ENCODE peak calls at places on chromosomes 2 and 18, in five cellular contexts. S, G, D, K and Z are unnamed samples.

GRCh38 chr2:28135324-28135723 is 244.8 kb downstream of the BABAM2 start:
- DNase-seq in D (no peak), G (no peak), K (no peak), S (no peak), Z (no peak)

GRCh38 chr2:128370468-128371247 is 52.0 kb upstream of the HS6ST1 start:
- DNase-seq in K (no peak), S (no peak), D (peak; percentile 28), G (peak; percentile 76), Z (no peak)

GRCh38 chr18:46469186-46469915 is 187.7 kb downstream of the LOXHD1 start:
- DNase-seq in K (peak; percentile 6), S (no peak), D (peak; percentile 59), G (no peak), Z (peak; percentile 88)

GRCh38 chr2:141438536-141438935 is 692.3 kb downstream of the LRP1B start:
- DNase-seq in G (no peak), D (no peak), S (no peak), K (no peak), Z (no peak)

GRCh38 chr2:105909215-105909614 is 164.5 kb downstream of the NCK2 start:
- DNase-seq in D (no peak), S (no peak), G (no peak), K (no peak), Z (no peak)

GRCh38 chr2:101515512-101515911 is 40.6 kb upstream of the RFX8 start:
- DNase-seq in G (no peak), K (no peak), D (no peak), S (no peak), Z (peak; percentile 24)

GRCh38 chr2:176527141-176527901 is 258.1 kb downstream of the MTX2 start:
- DNase-seq in D (no peak), K (no peak), S (no peak), G (no peak), Z (no peak)

GRCh38 chr2:42844901-42845685 is 52.7 kb upstream of the HAAO start:
- DNase-seq in K (peak; percentile 79), G (peak; percentile 37), S (no peak), D (peak; percentile 38), Z (no peak)

GRCh38 chr2:64859208-64860161 is 129.7 kb upstream of the SLC1A4 start:
- DNase-seq in S (no peak), G (peak; percentile 91), K (peak; percentile 81), D (peak; percentile 87), Z (peak; percentile 96)
- TF ChIP-seq CTCF in S (no peak), G (no peak), K (peak; percentile 44), D (peak; percentile 42), Z (peak; percentile 15)

DNA sequence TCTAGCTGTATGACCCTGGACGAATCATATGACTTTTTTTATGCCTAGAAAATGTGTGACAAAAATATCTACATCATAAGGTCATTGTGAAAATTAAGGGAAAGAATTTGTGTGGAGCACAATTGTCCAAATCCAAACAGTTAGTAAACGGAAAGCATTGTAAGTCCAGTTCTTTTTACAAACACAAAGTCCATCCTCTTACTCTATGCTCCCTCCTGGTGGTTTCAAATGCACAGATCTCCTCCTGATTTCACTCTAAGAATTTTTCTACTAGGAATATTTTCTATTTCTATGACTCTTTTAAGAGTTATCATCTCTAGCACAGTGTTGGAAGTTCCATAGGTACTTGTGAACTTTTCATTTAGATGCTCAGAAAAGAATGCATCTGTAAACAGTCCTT is 125.2 kb upstream of the ARL5A start:
- DNase-seq in K (no peak), D (no peak), G (no peak), S (no peak), Z (no peak)
- TF ChIP-seq CTCF in K (peak; percentile 31), D (no peak), G (no peak), S (no peak), Z (no peak)

GRCh38 chr2:56102866-56103265 is 80.9 kb upstream of the CCDC85A start:
- DNase-seq in S (no peak), G (no peak), K (peak; percentile 68), D (no peak), Z (no peak)

GRCh38 chr2:56104951-56105350 is 78.8 kb upstream of the CCDC85A start:
- DNase-seq in D (no peak), S (no peak), K (no peak), G (no peak), Z (no peak)

GRCh38 chr2:56107486-56107885 is 76.3 kb upstream of the CCDC85A start:
- DNase-seq in S (no peak), D (no peak), G (no peak), K (no peak), Z (no peak)

GRCh38 chr2:56113571-56113970 is 70.2 kb upstream of the CCDC85A start:
- DNase-seq in S (no peak), D (no peak), K (no peak), G (no peak), Z (no peak)

DNA sequence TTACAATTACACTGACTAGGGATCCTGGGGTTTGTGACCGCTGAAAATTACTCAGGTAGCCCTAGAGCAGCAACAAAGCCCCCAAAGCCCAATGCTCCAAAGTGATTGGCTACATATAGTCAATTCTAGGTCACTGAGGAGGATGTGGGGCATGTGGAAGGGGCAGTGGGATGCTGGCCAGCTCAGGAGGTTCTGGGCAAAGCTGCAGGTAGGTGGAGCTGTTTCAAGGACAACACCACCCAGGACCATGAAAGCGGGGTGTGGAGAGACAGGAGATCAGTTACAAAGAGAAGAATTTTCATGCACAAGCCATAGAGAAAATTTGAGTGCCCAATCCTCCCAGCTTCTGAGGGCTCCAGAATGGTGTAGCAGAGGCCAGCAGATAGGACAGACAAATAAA is 75.0 kb upstream of the CCDC85A start:
- DNase-seq in D (peak; percentile 61), K (no peak), S (no peak), G (no peak), Z (no peak)
- TF ChIP-seq CTCF in D (peak; percentile 66), K (peak; percentile 24), S (no peak), G (no peak), Z (no peak)

GRCh38 chr18:31241900-31242409 is 76.0 kb upstream of the DSG1 start:
- DNase-seq in S (no peak), D (peak; percentile 89), K (no peak), G (no peak), Z (peak; percentile 96)
- TF ChIP-seq CTCF in S (peak; percentile 34), D (peak; percentile 95), K (peak; percentile 41), G (no peak), Z (peak; percentile 58)

GRCh38 chr18:13811993-13812392 is 12.0 kb upstream of the MC5R start:
- DNase-seq in K (no peak), D (peak; percentile 67), G (no peak), S (no peak), Z (peak; percentile 24)

GRCh38 chr18:13810950-13811485 is 12.9 kb upstream of the MC5R start:
- DNase-seq in D (no peak), S (no peak), G (no peak), K (no peak), Z (no peak)

GRCh38 chr18:13809521-13810252 is 14.3 kb upstream of the MC5R start:
- DNase-seq in K (no peak), G (no peak), D (peak; percentile 72), S (no peak), Z (no peak)

GRCh38 chr18:13809025-13809384 is 14.9 kb upstream of the MC5R start:
- DNase-seq in S (no peak), G (no peak), K (no peak), D (no peak), Z (no peak)

GRCh38 chr18:13813271-13813849 is 10.6 kb upstream of the MC5R start:
- DNase-seq in S (no peak), K (peak; percentile 37), D (peak; percentile 87), G (no peak), Z (peak; percentile 74)
- TF ChIP-seq CTCF in S (peak; percentile 87), K (peak; percentile 88), D (peak; percentile 93), G (peak; percentile 83), Z (peak; percentile 85)

GRCh38 chr2:205996156-205996555 is 89.8 kb downstream of the INO80D start:
- DNase-seq in G (no peak), D (no peak), K (no peak), S (no peak), Z (no peak)

GRCh38 chr2:205994344-205994743 is 91.6 kb downstream of the INO80D start:
- DNase-seq in K (no peak), S (no peak), D (no peak), G (no peak), Z (no peak)

GRCh38 chr2:205998601-205999000 is 87.4 kb downstream of the INO80D start:
- DNase-seq in K (no peak), D (no peak), S (no peak), G (no peak), Z (no peak)

GRCh38 chr2:205990104-205990503 is 95.9 kb downstream of the INO80D start:
- DNase-seq in D (no peak), G (no peak), S (no peak), K (no peak), Z (no peak)

GRCh38 chr2:205995260-205995659 is 90.7 kb downstream of the INO80D start:
- DNase-seq in K (no peak), D (no peak), S (no peak), G (no peak), Z (no peak)
- TF ChIP-seq CTCF in K (peak; percentile 56), D (peak; percentile 50), S (no peak), G (no peak), Z (no peak)

DNA sequence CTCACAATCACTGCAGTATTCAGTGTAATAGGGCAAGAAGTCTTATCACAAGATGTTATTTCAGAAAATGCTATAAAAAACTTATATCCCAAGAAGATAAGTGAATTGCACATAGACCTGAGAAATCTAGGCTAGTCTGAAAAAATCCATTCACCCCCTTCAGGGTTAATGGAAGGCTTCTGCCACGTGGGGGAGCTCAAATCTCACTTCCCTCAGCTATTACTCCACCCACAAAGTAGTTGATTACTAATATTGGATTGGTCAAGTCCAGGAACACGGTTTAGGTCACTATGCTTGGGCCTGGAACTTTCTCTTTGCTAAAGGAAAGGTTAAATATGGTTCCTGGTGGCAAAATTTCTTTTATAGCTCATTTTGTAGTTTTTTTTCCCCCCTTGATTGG is 51.2 kb upstream of the ADAM23 start:
- DNase-seq in K (peak; percentile 6), G (no peak), S (peak; percentile 21), D (peak; percentile 79), Z (peak; percentile 64)
- TF ChIP-seq CTCF in K (peak; percentile 51), G (no peak), S (peak; percentile 72), D (peak; percentile 81), Z (peak; percentile 44)

GRCh38 chr18:63025251-63025710 is 294.3 kb downstream of the BCL2 start:
- DNase-seq in K (no peak), S (no peak), G (peak; percentile 59), D (peak; percentile 85), Z (peak; percentile 56)
- TF ChIP-seq CTCF in K (peak; percentile 18), S (peak; percentile 45), G (peak; percentile 40), D (peak; percentile 76), Z (peak; percentile 41)